ENCODE peak calls at places on chromosome 21, in six cellular contexts. W, C, M, P, L and I are unnamed samples.

GRCh38 chr21:38993561-38993960 is 187.8 kb downstream of the ETS2 start:
- DNase-seq in C (no peak), W (no peak), M (no peak), P (no peak), L (peak), I (peak)

GRCh38 chr21:36976882-36977651 is 10.6 kb upstream of the HLCS start:
- DNase-seq in M (peak), W (peak), P (peak), C (no peak), L (no peak), I (peak)

GRCh38 chr21:46346296-46347202 is 22.6 kb downstream of the PCNT start:
- DNase-seq in W (no peak), L (no peak), P (no peak), M (no peak), C (no peak), I (no peak)

GRCh38 chr21:17387030-17387617 is 125.7 kb upstream of the CXADR start:
- DNase-seq in C (peak), M (peak), W (no peak), P (peak), L (no peak), I (peak)

GRCh38 chr21:45211661-45212060 is 76.0 kb downstream of the POFUT2 start:
- DNase-seq in L (no peak), P (no peak), M (no peak), C (no peak), W (no peak), I (no peak)

GRCh38 chr21:42272109-42272962 is 42.9 kb downstream of the TFF3 start:
- DNase-seq in M (no peak), W (no peak), L (peak), P (no peak), C (no peak), I (no peak)

GRCh38 chr21:45578811-45579381 is 36.7 kb upstream of the SLC19A1 start:
- DNase-seq in C (no peak), L (peak), W (no peak), P (no peak), M (no peak), I (no peak)

GRCh38 chr21:38905328-38905727 is 99.6 kb downstream of the ETS2 start:
- DNase-seq in C (no peak), M (no peak), W (no peak), P (no peak), L (no peak), I (no peak)

GRCh38 chr21:45846373-45847160 is 135.0 kb upstream of the COL6A1 start:
- DNase-seq in C (no peak), W (no peak), M (no peak), L (peak), P (no peak), I (peak)

GRCh38 chr21:35168702-35169101 is 119.6 kb upstream of the RUNX1 start:
- DNase-seq in P (no peak), L (no peak), M (no peak), C (no peak), W (no peak), I (peak)

GRCh38 chr21:25813917-25814316 is 79.1 kb downstream of the GABPA start:
- DNase-seq in W (no peak), P (no peak), M (no peak), C (no peak), L (no peak), I (no peak)

GRCh38 chr21:15138475-15138874 is 73.7 kb upstream of the NRIP1 start:
- DNase-seq in C (no peak), P (no peak), M (no peak), W (no peak), L (no peak), I (no peak)

GRCh38 chr21:36005018-36005417 is 55.3 kb downstream of the SETD4 start:
- DNase-seq in L (no peak), W (no peak), C (no peak), P (no peak), M (no peak), I (no peak)

GRCh38 chr21:36454079-36454478 is 25.8 kb downstream of the CLDN14 start:
- DNase-seq in L (peak), C (no peak), W (no peak), P (no peak), M (no peak), I (no peak)

GRCh38 chr21:15976807-15977206 is 247.0 kb downstream of the USP25 start:
- DNase-seq in P (no peak), W (no peak), L (no peak), C (no peak), M (peak), I (no peak)

GRCh38 chr21:24147674-24148073 is 1459.6 kb downstream of the MRPL39 start:
- DNase-seq in L (no peak), M (no peak), W (no peak), C (no peak), P (no peak), I (no peak)

GRCh38 chr21:17513214-17514123 is 626 bp downstream of the CXADR start:
- DNase-seq in W (no peak), M (no peak), L (no peak), P (peak), C (peak), I (peak)

GRCh38 chr21:39048064-39048463 is 135.2 kb downstream of the PSMG1 start:
- DNase-seq in L (no peak), P (peak), C (no peak), W (no peak), M (no peak), I (peak)

GRCh38 chr21:35021546-35021945 is 27.6 kb downstream of the RUNX1 start:
- DNase-seq in P (no peak), C (no peak), W (no peak), M (no peak), L (no peak), I (no peak)

GRCh38 chr21:38223893-38224540 is 32.8 kb upstream of the KCNJ15 start:
- DNase-seq in P (peak), L (no peak), W (no peak), C (no peak), M (no peak), I (peak)

GRCh38 chr21:37528150-37528937 is 161.8 kb downstream of the DYRK1A start:
- DNase-seq in M (no peak), C (no peak), L (no peak), W (no peak), P (no peak), I (no peak)

GRCh38 chr21:45977396-45977795 is 4.2 kb upstream of the COL6A1 start:
- DNase-seq in C (no peak), M (no peak), W (no peak), P (no peak), L (no peak), I (no peak)

GRCh38 chr21:41520560-41521442 is 12.8 kb upstream of the TMPRSS2 start:
- DNase-seq in M (no peak), W (no peak), L (no peak), C (no peak), P (no peak), I (no peak)

GRCh38 chr21:42833439-42833815 is 45.9 kb downstream of the WDR4 start:
- DNase-seq in M (no peak), W (no peak), P (no peak), L (peak), C (peak), I (peak)

GRCh38 chr21:45084121-45084520 is 9.7 kb downstream of the ADARB1 start:
- DNase-seq in P (no peak), M (no peak), L (no peak), W (no peak), C (no peak), I (no peak)

GRCh38 chr21:41687633-41688032 is 79.2 kb downstream of the RIPK4 start:
- DNase-seq in C (no peak), W (no peak), P (no peak), M (no peak), L (no peak), I (no peak)

GRCh38 chr21:36419241-36419640 is 34.0 kb downstream of the CHAF1B start:
- DNase-seq in W (no peak), M (no peak), L (peak), P (no peak), C (no peak), I (no peak)

GRCh38 chr21:46399129-46399528 is 59.6 kb upstream of the DIP2A start:
- DNase-seq in P (no peak), M (no peak), C (no peak), L (no peak), W (no peak), I (no peak)

GRCh38 chr21:44991538-44992483 is 52.0 kb downstream of the SLX9 start:
- DNase-seq in W (no peak), M (no peak), P (no peak), L (no peak), C (no peak), I (no peak)